ENCODE peak calls at places on chromosomes 5 and 9, in four cellular contexts. L is pancreas, G is fibroblast of lung, B is WERI-Rb-1. M is an unnamed sample.

GRCh38 chr5:69075522-69076169 is 18.2 kb upstream of the SLC30A5 start:
- DNase-seq in L (no peak), B (no peak), G (no peak), M (no peak)

GRCh38 chr5:168793844-168794837 is 215.0 kb upstream of the PANK3 start:
- DNase-seq in B (no peak), L (peak; percentile 17), G (peak; percentile 84), M (no peak)

GRCh38 chr5:127055880-127056653 is 17.2 kb downstream of the C5orf63 start:
- DNase-seq in G (no peak), L (no peak), B (no peak), M (no peak)

GRCh38 chr5:82396871-82397514 is 118.8 kb upstream of the RPS23 start:
- DNase-seq in B (peak; percentile 24), L (peak; percentile 53), G (peak; percentile 100), M (peak; percentile 81)

GRCh38 chr9:137461663-137462395 is 2.7 kb upstream of the NSMF start:
- DNase-seq in L (peak; percentile 33), B (no peak), G (no peak), M (peak; percentile 56)

GRCh38 chr9:78261403-78262001 is 25.6 kb downstream of the CEP78 start:
- DNase-seq in B (no peak), G (peak; percentile 32), L (no peak), M (no peak)

GRCh38 chr5:10565785-10566506 is 2.1 kb downstream of the ANKRD33B start:
- DNase-seq in L (no peak), B (peak; percentile 49), G (no peak), M (no peak)

GRCh38 chr9:110152704-110153374 is 55.1 kb downstream of the C9orf152 start:
- DNase-seq in G (peak; percentile 50), L (no peak), B (peak; percentile 39), M (no peak)

GRCh38 chr9:88993871-88994819 is 2.9 kb downstream of the S1PR3 start:
- DNase-seq in L (no peak), B (no peak), G (no peak), M (no peak)

GRCh38 chr9:134566196-134566822 is 75.3 kb upstream of the COL5A1 start:
- DNase-seq in G (no peak), L (peak; percentile 3), B (no peak), M (no peak)

GRCh38 chr5:143033535-143034260 is 263.5 kb downstream of the ARHGAP26 start:
- DNase-seq in B (no peak), G (peak; percentile 98), L (no peak), M (no peak)

GRCh38 chr5:110086658-110087388 is 397.1 kb downstream of the MAN2A1 start:
- DNase-seq in G (peak; percentile 96), L (no peak), B (no peak), M (no peak)

GRCh38 chr9:133474215-133474614 is 4.7 kb downstream of the SLC2A6 start:
- DNase-seq in G (no peak), B (no peak), L (no peak), M (no peak)
- H3K4me3 ChIP-seq in G (no peak overlapping the region), B (no peak overlapping the region), L (no peak overlapping the region), M (no peak overlapping the region)

GRCh38 chr5:94994465-94994996 is 290.4 kb downstream of the MCTP1 start:
- DNase-seq in B (no peak), L (no peak), G (no peak), M (no peak)
- TF ChIP-seq CTCF in B (no peak), L (no peak), G (no peak), M (no peak)

DNA sequence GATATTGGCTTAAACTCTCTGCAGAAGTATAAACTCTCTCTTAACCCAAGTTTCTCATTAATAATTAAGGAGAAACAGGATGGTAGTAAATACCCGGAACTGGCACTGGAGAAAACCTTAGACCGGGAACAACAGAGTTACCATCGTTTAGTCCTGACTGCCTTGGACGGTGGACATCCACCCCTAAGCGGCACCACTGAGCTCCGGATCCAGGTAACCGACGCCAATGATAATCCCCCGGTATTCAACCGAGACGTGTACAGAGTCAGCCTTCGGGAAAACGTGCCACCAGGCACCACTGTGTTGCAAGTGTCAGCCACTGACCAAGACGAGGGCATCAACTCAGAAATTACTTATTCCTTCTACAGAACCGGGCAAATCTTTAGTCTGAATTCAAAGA is 861 bp downstream of the PCDHGB5 start:
- DNase-seq in L (no peak), B (no peak), G (no peak), M (no peak)
- H3K9me3 ChIP-seq in L (no peaks in the 10 kb centered on the region), B (peaks cover 4% of the 10 kb centered on the region), G (peaks cover 5% of the 10 kb centered on the region), M (peaks cover 71% of the 10 kb centered on the region)

DNA sequence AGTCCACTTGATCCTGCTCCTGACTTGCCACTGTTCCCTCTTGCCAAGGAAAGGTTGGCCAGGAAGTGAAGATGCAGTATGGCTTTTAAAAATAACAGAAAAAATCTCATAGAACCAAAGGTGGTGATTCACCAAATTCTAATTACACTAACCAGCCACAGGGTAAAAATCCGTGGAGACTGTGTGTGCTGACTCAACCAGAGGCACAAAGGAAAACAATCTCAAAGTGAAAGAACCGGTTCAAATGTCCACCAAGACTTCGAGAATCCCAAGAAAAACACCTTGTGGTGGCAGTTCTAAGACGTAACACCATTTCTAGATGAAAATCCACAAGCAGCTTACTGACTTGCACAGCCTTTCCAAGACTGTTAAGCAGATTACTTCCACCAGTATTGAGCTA is 279.1 kb downstream of the TLE1 start:
- DNase-seq in B (peak; percentile 27), G (peak; percentile 95), L (no peak), M (no peak)
- H3K4me3 ChIP-seq in B (no peak overlapping the region), G (peak overlapping the region; percentile 29), L (no peak overlapping the region), M (no peak overlapping the region)

DNA sequence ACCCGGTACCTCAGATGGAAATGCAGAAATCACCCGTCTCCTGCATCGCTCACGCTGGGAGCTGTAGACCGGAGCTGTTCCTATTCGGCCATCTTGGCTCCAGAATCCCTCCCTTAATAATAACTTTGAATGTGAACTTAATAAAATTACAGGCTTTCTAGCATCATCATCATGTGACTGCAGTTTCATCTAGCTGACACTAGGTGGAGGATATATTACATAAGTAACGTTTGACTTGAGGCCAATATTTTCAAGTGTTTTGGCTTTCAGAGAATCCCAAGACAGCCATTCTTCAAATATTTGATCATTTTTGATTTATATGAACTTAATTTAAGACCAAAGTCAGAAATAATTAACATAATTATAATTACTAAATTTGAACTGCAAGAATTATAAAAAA is 474.9 kb upstream of the CDH10 start:
- DNase-seq in B (no peak), G (peak; percentile 29), L (no peak), M (no peak)
- TF ChIP-seq CTCF in B (peak; percentile 46), G (peak; percentile 7), L (no peak), M (peak; percentile 33)

DNA sequence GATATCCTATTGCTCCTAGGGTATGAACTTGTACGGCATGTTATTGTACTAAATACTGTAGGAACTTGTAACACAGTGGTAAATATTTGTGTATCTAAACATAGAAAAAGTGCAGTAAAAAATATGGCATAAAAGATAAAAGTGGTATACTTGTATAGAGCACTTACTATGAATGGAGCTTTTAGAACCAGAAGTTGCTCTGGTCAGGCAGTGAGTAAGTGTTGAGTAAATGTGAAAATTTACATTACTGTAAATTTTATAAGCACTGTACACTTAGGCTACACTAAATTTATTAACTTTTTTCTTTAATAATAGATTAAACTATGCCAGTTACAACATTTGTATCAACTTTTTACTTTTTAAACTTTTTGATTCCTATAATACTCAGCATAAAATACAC is 109.1 kb downstream of the ZCCHC7 start:
- DNase-seq in G (no peak), L (no peak), B (no peak), M (no peak)
- H3K9me3 ChIP-seq in G (no peaks in the 10 kb centered on the region), L (no peaks in the 10 kb centered on the region), B (no peaks in the 10 kb centered on the region), M (no peaks in the 10 kb centered on the region)

GRCh38 chr5:96199713-96200183 is 233.3 kb downstream of the PCSK1 start:
- DNase-seq in L (no peak), G (no peak), B (no peak), M (no peak)
- H3K4me3 ChIP-seq in L (no peak overlapping the region), G (no peak overlapping the region), B (no peak overlapping the region), M (no peak overlapping the region)

DNA sequence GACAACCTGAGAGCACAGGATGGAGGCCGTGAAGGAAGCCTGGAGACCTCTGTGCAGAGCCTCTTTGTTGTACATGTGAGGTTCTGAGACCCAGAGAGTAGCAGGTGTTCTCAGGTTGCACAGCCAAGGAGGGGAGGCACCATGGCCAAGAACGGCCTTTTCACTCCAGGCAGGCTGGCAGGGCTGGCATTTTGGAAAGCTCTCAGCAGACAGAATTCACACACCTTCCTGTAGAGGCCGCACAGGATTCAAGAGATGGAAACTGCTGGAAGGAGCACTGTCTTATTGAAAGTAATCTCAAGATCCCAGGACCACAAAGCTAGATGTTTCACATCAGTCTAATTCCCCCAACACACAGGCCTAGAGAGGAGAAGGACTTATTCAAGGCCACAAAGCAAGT is 52.8 kb upstream of the XPA start:
- DNase-seq in B (no peak), L (no peak), G (no peak), M (no peak)
- TF ChIP-seq CTCF in B (no peak), L (no peak), G (no peak), M (no peak)

DNA sequence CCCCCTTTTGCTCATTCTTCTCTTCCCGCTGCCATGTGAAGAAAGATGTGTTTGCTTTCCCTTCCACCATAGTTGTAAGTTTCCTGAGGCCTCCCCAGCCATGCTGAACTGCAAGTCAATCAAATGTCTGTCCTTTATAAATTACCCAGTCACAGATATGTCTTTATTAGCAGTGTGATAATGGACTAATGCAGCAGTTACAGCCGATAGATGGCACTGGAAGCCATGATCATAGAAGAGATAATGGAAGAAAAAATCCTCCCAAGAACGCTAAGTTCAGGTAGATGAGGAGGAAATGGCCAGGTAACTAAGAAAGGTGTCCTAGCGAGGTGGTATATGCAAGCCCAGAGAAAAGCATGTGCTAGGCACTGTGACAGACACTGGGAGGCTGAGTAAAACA is 51.2 kb downstream of the TNFSF8 start:
- DNase-seq in G (no peak), L (no peak), B (no peak), M (no peak)
- H3K9me3 ChIP-seq in G (no peaks in the 10 kb centered on the region), L (no peaks in the 10 kb centered on the region), B (peaks cover 8% of the 10 kb centered on the region), M (no peaks in the 10 kb centered on the region)

GRCh38 chr5:88886756-88887741 is 4.1 kb upstream of the MEF2C start:
- DNase-seq in G (peak; percentile 15), B (no peak), L (no peak), M (no peak)

GRCh38 chr5:88884435-88884877 is 1.5 kb upstream of the MEF2C start:
- DNase-seq in G (no peak), B (no peak), L (no peak), M (no peak)

GRCh38 chr5:88888291-88888690 is 5.3 kb upstream of the MEF2C start:
- DNase-seq in B (no peak), L (no peak), G (no peak), M (no peak)

GRCh38 chr5:88885043-88885442 is 2.1 kb upstream of the MEF2C start:
- DNase-seq in B (no peak), L (no peak), G (no peak), M (no peak)

GRCh38 chr5:88886252-88886651 is 3.3 kb upstream of the MEF2C start:
- DNase-seq in B (no peak), L (no peak), G (no peak), M (no peak)
- H3K4me3 ChIP-seq in B (no peak overlapping the region), L (no peak overlapping the region), G (no peak overlapping the region), M (no peak overlapping the region)

M was measured in left lung.